ENCODE peak calls at places on chromosomes 6 and 20, in nine cellular contexts. One of them, this sample, is unnamed.

GRCh38 chr6:170210026-170210390 is 80.9 kb downstream of the DLL1 start:
- DNase-seq in GM04504: no peak
- DNase-seq in stimulated activated effector memory CD8-positive, alpha-beta T cell treated with anti-CD3 and anti-CD28 coated beads, Interleukin-12 subunit alpha, Interleukin-12 subunit beta, amount 100 ng/mL, for 72 hours: peak; percentile 37
- DNase-seq in NCI-H774: no peak
- DNase-seq in pancreas: no peak
- DNase-seq in WTC11: no peak
- DNase-seq in posterior vena cava: peak; percentile 72
- DNase-seq in tibial artery: peak; percentile 6
- DNase-seq in RCC 7860: no peak
- DNase-seq in this sample: peak; percentile 3

GRCh38 chr20:50195524-50196120 is 5.0 kb downstream of the CEBPB start:
- DNase-seq in GM04504: no peak
- DNase-seq in RCC 7860: no peak
- DNase-seq in WTC11: no peak
- DNase-seq in tibial artery: no peak
- DNase-seq in NCI-H774: no peak
- DNase-seq in stimulated activated effector memory CD8-positive, alpha-beta T cell treated with anti-CD3 and anti-CD28 coated beads, Interleukin-12 subunit alpha, Interleukin-12 subunit beta, amount 100 ng/mL, for 72 hours: no peak
- DNase-seq in pancreas: no peak
- DNase-seq in posterior vena cava: no peak
- DNase-seq in this sample: no peak

GRCh38 chr6:142187209-142187608 is 40.1 kb downstream of the VTA1 start:
- DNase-seq in posterior vena cava: peak; percentile 72
- DNase-seq in RCC 7860: no peak
- DNase-seq in NCI-H774: no peak
- DNase-seq in GM04504: peak; percentile 47
- DNase-seq in pancreas: no peak
- DNase-seq in WTC11: no peak
- DNase-seq in tibial artery: no peak
- DNase-seq in stimulated activated effector memory CD8-positive, alpha-beta T cell treated with anti-CD3 and anti-CD28 coated beads, Interleukin-12 subunit alpha, Interleukin-12 subunit beta, amount 100 ng/mL, for 72 hours: no peak
- DNase-seq in this sample: peak; percentile 20

GRCh38 chr6:49906511-49906910 is 40.2 kb upstream of the CRISP1 start:
- DNase-seq in pancreas: no peak
- DNase-seq in tibial artery: no peak
- DNase-seq in GM04504: no peak
- DNase-seq in WTC11: no peak
- DNase-seq in RCC 7860: no peak
- DNase-seq in stimulated activated effector memory CD8-positive, alpha-beta T cell treated with anti-CD3 and anti-CD28 coated beads, Interleukin-12 subunit alpha, Interleukin-12 subunit beta, amount 100 ng/mL, for 72 hours: no peak
- DNase-seq in NCI-H774: no peak
- DNase-seq in posterior vena cava: no peak
- DNase-seq in this sample: no peak

GRCh38 chr20:3661060-3661820 is 2.0 kb downstream of the GFRA4 start:
- DNase-seq in GM04504: no peak
- DNase-seq in WTC11: peak; percentile 43
- DNase-seq in RCC 7860: no peak
- DNase-seq in pancreas: no peak
- DNase-seq in posterior vena cava: peak; percentile 74
- DNase-seq in stimulated activated effector memory CD8-positive, alpha-beta T cell treated with anti-CD3 and anti-CD28 coated beads, Interleukin-12 subunit alpha, Interleukin-12 subunit beta, amount 100 ng/mL, for 72 hours: no peak
- DNase-seq in NCI-H774: no peak
- DNase-seq in tibial artery: peak; percentile 13
- DNase-seq in this sample: no peak

GRCh38 chr20:50385733-50386640 is 124.2 kb upstream of the PTPN1 start:
- DNase-seq in pancreas: no peak
- DNase-seq in RCC 7860: no peak
- DNase-seq in stimulated activated effector memory CD8-positive, alpha-beta T cell treated with anti-CD3 and anti-CD28 coated beads, Interleukin-12 subunit alpha, Interleukin-12 subunit beta, amount 100 ng/mL, for 72 hours: peak; percentile 89
- DNase-seq in tibial artery: no peak
- DNase-seq in GM04504: no peak
- DNase-seq in posterior vena cava: no peak
- DNase-seq in NCI-H774: no peak
- DNase-seq in WTC11: no peak
- DNase-seq in this sample: no peak

GRCh38 chr6:133132092-133132491 is 109.1 kb upstream of the EYA4 start:
- DNase-seq in RCC 7860: no peak
- DNase-seq in tibial artery: no peak
- DNase-seq in GM04504: no peak
- DNase-seq in pancreas: no peak
- DNase-seq in WTC11: no peak
- DNase-seq in stimulated activated effector memory CD8-positive, alpha-beta T cell treated with anti-CD3 and anti-CD28 coated beads, Interleukin-12 subunit alpha, Interleukin-12 subunit beta, amount 100 ng/mL, for 72 hours: no peak
- DNase-seq in posterior vena cava: no peak
- DNase-seq in NCI-H774: peak; percentile 30
- DNase-seq in this sample: no peak

GRCh38 chr20:963795-964194 is 38.3 kb downstream of the RSPO4 start:
- DNase-seq in posterior vena cava: no peak
- DNase-seq in WTC11: no peak
- DNase-seq in RCC 7860: no peak
- DNase-seq in pancreas: no peak
- DNase-seq in stimulated activated effector memory CD8-positive, alpha-beta T cell treated with anti-CD3 and anti-CD28 coated beads, Interleukin-12 subunit alpha, Interleukin-12 subunit beta, amount 100 ng/mL, for 72 hours: no peak
- DNase-seq in NCI-H774: no peak
- DNase-seq in GM04504: no peak
- DNase-seq in tibial artery: no peak
- DNase-seq in this sample: no peak

GRCh38 chr6:31055401-31055800 is 45.1 kb downstream of the MUC22 start:
- DNase-seq in NCI-H774: no peak
- DNase-seq in WTC11: no peak
- DNase-seq in stimulated activated effector memory CD8-positive, alpha-beta T cell treated with anti-CD3 and anti-CD28 coated beads, Interleukin-12 subunit alpha, Interleukin-12 subunit beta, amount 100 ng/mL, for 72 hours: no peak
- DNase-seq in pancreas: no peak
- DNase-seq in posterior vena cava: no peak
- DNase-seq in GM04504: no peak
- DNase-seq in tibial artery: no peak
- DNase-seq in RCC 7860: peak; percentile 37
- DNase-seq in this sample: no peak

GRCh38 chr20:23869520-23869919 is 10.0 kb downstream of the CST5 start:
- DNase-seq in WTC11: no peak
- DNase-seq in NCI-H774: no peak
- DNase-seq in pancreas: no peak
- DNase-seq in tibial artery: no peak
- DNase-seq in RCC 7860: no peak
- DNase-seq in stimulated activated effector memory CD8-positive, alpha-beta T cell treated with anti-CD3 and anti-CD28 coated beads, Interleukin-12 subunit alpha, Interleukin-12 subunit beta, amount 100 ng/mL, for 72 hours: no peak
- DNase-seq in GM04504: no peak
- DNase-seq in posterior vena cava: no peak
- DNase-seq in this sample: no peak

GRCh38 chr6:32047855-32048766 is 9.9 kb downstream of the CYP21A2 start:
- DNase-seq in tibial artery: peak; percentile 71
- DNase-seq in RCC 7860: no peak
- DNase-seq in pancreas: peak; percentile 63
- DNase-seq in GM04504: no peak
- DNase-seq in WTC11: peak; percentile 88
- DNase-seq in NCI-H774: peak; percentile 27
- DNase-seq in posterior vena cava: peak; percentile 91
- DNase-seq in stimulated activated effector memory CD8-positive, alpha-beta T cell treated with anti-CD3 and anti-CD28 coated beads, Interleukin-12 subunit alpha, Interleukin-12 subunit beta, amount 100 ng/mL, for 72 hours: peak; percentile 88
- DNase-seq in this sample: peak; percentile 85

GRCh38 chr20:37423545-37423944 is 77.6 kb downstream of the SRC start:
- DNase-seq in posterior vena cava: no peak
- DNase-seq in tibial artery: no peak
- DNase-seq in NCI-H774: no peak
- DNase-seq in stimulated activated effector memory CD8-positive, alpha-beta T cell treated with anti-CD3 and anti-CD28 coated beads, Interleukin-12 subunit alpha, Interleukin-12 subunit beta, amount 100 ng/mL, for 72 hours: no peak
- DNase-seq in WTC11: no peak
- DNase-seq in GM04504: no peak
- DNase-seq in pancreas: no peak
- DNase-seq in RCC 7860: no peak
- DNase-seq in this sample: peak; percentile 42

GRCh38 chr6:101961357-101961756 is 567.8 kb downstream of the GRIK2 start:
- DNase-seq in NCI-H774: no peak
- DNase-seq in stimulated activated effector memory CD8-positive, alpha-beta T cell treated with anti-CD3 and anti-CD28 coated beads, Interleukin-12 subunit alpha, Interleukin-12 subunit beta, amount 100 ng/mL, for 72 hours: no peak
- DNase-seq in tibial artery: no peak
- DNase-seq in GM04504: no peak
- DNase-seq in WTC11: peak; percentile 13
- DNase-seq in pancreas: no peak
- DNase-seq in posterior vena cava: no peak
- DNase-seq in RCC 7860: no peak
- DNase-seq in this sample: no peak

GRCh38 chr20:23528867-23529431 is 38.0 kb downstream of the CST8 start:
- DNase-seq in stimulated activated effector memory CD8-positive, alpha-beta T cell treated with anti-CD3 and anti-CD28 coated beads, Interleukin-12 subunit alpha, Interleukin-12 subunit beta, amount 100 ng/mL, for 72 hours: no peak
- DNase-seq in NCI-H774: no peak
- DNase-seq in posterior vena cava: peak; percentile 18
- DNase-seq in WTC11: no peak
- DNase-seq in pancreas: no peak
- DNase-seq in tibial artery: no peak
- DNase-seq in GM04504: no peak
- DNase-seq in RCC 7860: peak; percentile 8
- DNase-seq in this sample: no peak

GRCh38 chr6:84356907-84357306 is 129.5 kb upstream of the CEP162 start:
- DNase-seq in NCI-H774: no peak
- DNase-seq in WTC11: no peak
- DNase-seq in tibial artery: no peak
- DNase-seq in stimulated activated effector memory CD8-positive, alpha-beta T cell treated with anti-CD3 and anti-CD28 coated beads, Interleukin-12 subunit alpha, Interleukin-12 subunit beta, amount 100 ng/mL, for 72 hours: no peak
- DNase-seq in posterior vena cava: no peak
- DNase-seq in RCC 7860: no peak
- DNase-seq in pancreas: no peak
- DNase-seq in GM04504: no peak
- DNase-seq in this sample: no peak

GRCh38 chr6:168179133-168179532 is 100.1 kb upstream of the FRMD1 start:
- DNase-seq in RCC 7860: no peak
- DNase-seq in NCI-H774: no peak
- DNase-seq in tibial artery: peak; percentile 7
- DNase-seq in WTC11: no peak
- DNase-seq in pancreas: no peak
- DNase-seq in GM04504: no peak
- DNase-seq in stimulated activated effector memory CD8-positive, alpha-beta T cell treated with anti-CD3 and anti-CD28 coated beads, Interleukin-12 subunit alpha, Interleukin-12 subunit beta, amount 100 ng/mL, for 72 hours: no peak
- DNase-seq in posterior vena cava: peak; percentile 68
- DNase-seq in this sample: peak; percentile 0

GRCh38 chr20:9342651-9343050 is 171.7 kb upstream of the LAMP5 start:
- DNase-seq in posterior vena cava: no peak
- DNase-seq in NCI-H774: no peak
- DNase-seq in GM04504: no peak
- DNase-seq in pancreas: no peak
- DNase-seq in stimulated activated effector memory CD8-positive, alpha-beta T cell treated with anti-CD3 and anti-CD28 coated beads, Interleukin-12 subunit alpha, Interleukin-12 subunit beta, amount 100 ng/mL, for 72 hours: no peak
- DNase-seq in RCC 7860: no peak
- DNase-seq in tibial artery: no peak
- DNase-seq in WTC11: no peak
- DNase-seq in this sample: no peak

GRCh38 chr20:44637490-44638372 is 13.8 kb downstream of the ADA start:
- DNase-seq in stimulated activated effector memory CD8-positive, alpha-beta T cell treated with anti-CD3 and anti-CD28 coated beads, Interleukin-12 subunit alpha, Interleukin-12 subunit beta, amount 100 ng/mL, for 72 hours: no peak
- DNase-seq in WTC11: no peak
- DNase-seq in posterior vena cava: peak; percentile 93
- DNase-seq in GM04504: no peak
- DNase-seq in pancreas: no peak
- DNase-seq in RCC 7860: no peak
- DNase-seq in NCI-H774: no peak
- DNase-seq in tibial artery: peak; percentile 86
- DNase-seq in this sample: peak; percentile 94

GRCh38 chr6:112372213-112372806 is 25.2 kb downstream of the RFPL4B start:
- DNase-seq in stimulated activated effector memory CD8-positive, alpha-beta T cell treated with anti-CD3 and anti-CD28 coated beads, Interleukin-12 subunit alpha, Interleukin-12 subunit beta, amount 100 ng/mL, for 72 hours: no peak
- DNase-seq in GM04504: no peak
- DNase-seq in posterior vena cava: no peak
- DNase-seq in WTC11: no peak
- DNase-seq in RCC 7860: peak; percentile 7
- DNase-seq in pancreas: no peak
- DNase-seq in tibial artery: no peak
- DNase-seq in NCI-H774: no peak
- DNase-seq in this sample: no peak

GRCh38 chr20:63595416-63596127 is 21.5 kb upstream of the HELZ2 start:
- DNase-seq in GM04504: no peak
- DNase-seq in tibial artery: no peak
- DNase-seq in WTC11: no peak
- DNase-seq in RCC 7860: no peak
- DNase-seq in posterior vena cava: no peak
- DNase-seq in NCI-H774: no peak
- DNase-seq in stimulated activated effector memory CD8-positive, alpha-beta T cell treated with anti-CD3 and anti-CD28 coated beads, Interleukin-12 subunit alpha, Interleukin-12 subunit beta, amount 100 ng/mL, for 72 hours: no peak
- DNase-seq in pancreas: no peak
- DNase-seq in this sample: peak; percentile 15

GRCh38 chr20:39773380-39774000 is 811.3 kb downstream of the DHX35 start:
- DNase-seq in posterior vena cava: no peak
- DNase-seq in stimulated activated effector memory CD8-positive, alpha-beta T cell treated with anti-CD3 and anti-CD28 coated beads, Interleukin-12 subunit alpha, Interleukin-12 subunit beta, amount 100 ng/mL, for 72 hours: no peak
- DNase-seq in tibial artery: no peak
- DNase-seq in pancreas: no peak
- DNase-seq in RCC 7860: no peak
- DNase-seq in WTC11: no peak
- DNase-seq in GM04504: no peak
- DNase-seq in NCI-H774: no peak
- DNase-seq in this sample: no peak

GRCh38 chr20:36591281-36591680 is 14.3 kb upstream of the RAB5IF start:
- DNase-seq in WTC11: no peak
- DNase-seq in RCC 7860: no peak
- DNase-seq in pancreas: no peak
- DNase-seq in NCI-H774: no peak
- DNase-seq in GM04504: no peak
- DNase-seq in tibial artery: no peak
- DNase-seq in posterior vena cava: no peak
- DNase-seq in stimulated activated effector memory CD8-positive, alpha-beta T cell treated with anti-CD3 and anti-CD28 coated beads, Interleukin-12 subunit alpha, Interleukin-12 subunit beta, amount 100 ng/mL, for 72 hours: no peak
- DNase-seq in this sample: no peak

GRCh38 chr6:34073504-34073903 is 72.4 kb downstream of the GRM4 start:
- DNase-seq in stimulated activated effector memory CD8-positive, alpha-beta T cell treated with anti-CD3 and anti-CD28 coated beads, Interleukin-12 subunit alpha, Interleukin-12 subunit beta, amount 100 ng/mL, for 72 hours: no peak
- DNase-seq in NCI-H774: no peak
- DNase-seq in GM04504: no peak
- DNase-seq in tibial artery: no peak
- DNase-seq in pancreas: no peak
- DNase-seq in posterior vena cava: no peak
- DNase-seq in WTC11: no peak
- DNase-seq in RCC 7860: no peak
- DNase-seq in this sample: no peak

GRCh38 chr6:23696946-23697345 is 429.1 kb upstream of the NRSN1 start:
- DNase-seq in NCI-H774: no peak
- DNase-seq in WTC11: no peak
- DNase-seq in posterior vena cava: no peak
- DNase-seq in tibial artery: no peak
- DNase-seq in pancreas: no peak
- DNase-seq in GM04504: no peak
- DNase-seq in RCC 7860: no peak
- DNase-seq in stimulated activated effector memory CD8-positive, alpha-beta T cell treated with anti-CD3 and anti-CD28 coated beads, Interleukin-12 subunit alpha, Interleukin-12 subunit beta, amount 100 ng/mL, for 72 hours: no peak
- DNase-seq in this sample: no peak

GRCh38 chr20:63086421-63087235 is 79.9 kb upstream of the BHLHE23 start:
- DNase-seq in pancreas: no peak
- DNase-seq in GM04504: no peak
- DNase-seq in RCC 7860: no peak
- DNase-seq in WTC11: peak; percentile 6
- DNase-seq in tibial artery: no peak
- DNase-seq in posterior vena cava: peak; percentile 75
- DNase-seq in stimulated activated effector memory CD8-positive, alpha-beta T cell treated with anti-CD3 and anti-CD28 coated beads, Interleukin-12 subunit alpha, Interleukin-12 subunit beta, amount 100 ng/mL, for 72 hours: no peak
- DNase-seq in NCI-H774: no peak
- DNase-seq in this sample: no peak

GRCh38 chr20:63116412-63117106 is 99.4 kb downstream of the YTHDF1 start:
- DNase-seq in tibial artery: no peak
- DNase-seq in NCI-H774: no peak
- DNase-seq in pancreas: no peak
- DNase-seq in WTC11: peak; percentile 76
- DNase-seq in stimulated activated effector memory CD8-positive, alpha-beta T cell treated with anti-CD3 and anti-CD28 coated beads, Interleukin-12 subunit alpha, Interleukin-12 subunit beta, amount 100 ng/mL, for 72 hours: no peak
- DNase-seq in RCC 7860: no peak
- DNase-seq in GM04504: no peak
- DNase-seq in posterior vena cava: peak; percentile 77
- DNase-seq in this sample: no peak

GRCh38 chr6:144379356-144379755 is 94.2 kb downstream of the UTRN start:
- DNase-seq in stimulated activated effector memory CD8-positive, alpha-beta T cell treated with anti-CD3 and anti-CD28 coated beads, Interleukin-12 subunit alpha, Interleukin-12 subunit beta, amount 100 ng/mL, for 72 hours: no peak
- DNase-seq in pancreas: no peak
- DNase-seq in NCI-H774: no peak
- DNase-seq in tibial artery: no peak
- DNase-seq in RCC 7860: peak; percentile 31
- DNase-seq in WTC11: no peak
- DNase-seq in GM04504: no peak
- DNase-seq in posterior vena cava: no peak
- DNase-seq in this sample: no peak

GRCh38 chr20:57876163-57876562 is 166.3 kb upstream of the PMEPA1 start:
- DNase-seq in NCI-H774: no peak
- DNase-seq in stimulated activated effector memory CD8-positive, alpha-beta T cell treated with anti-CD3 and anti-CD28 coated beads, Interleukin-12 subunit alpha, Interleukin-12 subunit beta, amount 100 ng/mL, for 72 hours: peak; percentile 26
- DNase-seq in GM04504: no peak
- DNase-seq in RCC 7860: no peak
- DNase-seq in posterior vena cava: no peak
- DNase-seq in WTC11: no peak
- DNase-seq in tibial artery: no peak
- DNase-seq in pancreas: no peak
- DNase-seq in this sample: no peak

GRCh38 chr6:159722655-159723054 is 4.7 kb upstream of the WTAP start:
- DNase-seq in stimulated activated effector memory CD8-positive, alpha-beta T cell treated with anti-CD3 and anti-CD28 coated beads, Interleukin-12 subunit alpha, Interleukin-12 subunit beta, amount 100 ng/mL, for 72 hours: no peak
- DNase-seq in WTC11: no peak
- DNase-seq in tibial artery: no peak
- DNase-seq in pancreas: no peak
- DNase-seq in NCI-H774: no peak
- DNase-seq in posterior vena cava: no peak
- DNase-seq in GM04504: no peak
- DNase-seq in RCC 7860: no peak
- DNase-seq in this sample: no peak

GRCh38 chr20:44618318-44618731 is 33.2 kb downstream of the ADA start:
- DNase-seq in posterior vena cava: peak; percentile 74
- DNase-seq in stimulated activated effector memory CD8-positive, alpha-beta T cell treated with anti-CD3 and anti-CD28 coated beads, Interleukin-12 subunit alpha, Interleukin-12 subunit beta, amount 100 ng/mL, for 72 hours: no peak
- DNase-seq in GM04504: no peak
- DNase-seq in NCI-H774: no peak
- DNase-seq in RCC 7860: no peak
- DNase-seq in WTC11: no peak
- DNase-seq in pancreas: no peak
- DNase-seq in tibial artery: no peak
- DNase-seq in this sample: no peak

GRCh38 chr6:138420356-138420755 is 16.3 kb downstream of the HEBP2 start:
- DNase-seq in tibial artery: no peak
- DNase-seq in RCC 7860: no peak
- DNase-seq in stimulated activated effector memory CD8-positive, alpha-beta T cell treated with anti-CD3 and anti-CD28 coated beads, Interleukin-12 subunit alpha, Interleukin-12 subunit beta, amount 100 ng/mL, for 72 hours: peak; percentile 41
- DNase-seq in GM04504: no peak
- DNase-seq in NCI-H774: no peak
- DNase-seq in posterior vena cava: no peak
- DNase-seq in WTC11: no peak
- DNase-seq in pancreas: no peak
- DNase-seq in this sample: no peak

This sample was measured in heart left ventricle.